ENCODE peak calls at places on chromosomes 3 and 15, in ten cellular contexts. W, T, V, J, E, G, O, U, L and I are unnamed samples.

GRCh38 chr3:16790432-16791379 is 94.0 kb upstream of the PLCL2 start:
- DNase-seq in W (no peak), T (no peak), V (no peak), J (no peak), E (no peak), G (no peak), O (no peak), U (no peak), L (no peak), I (no peak)

GRCh38 chr3:44104668-44105321 is 136.9 kb upstream of the TOPAZ1 start:
- DNase-seq in W (no peak), T (no peak), V (no peak), J (no peak), E (peak), G (no peak), O (peak), U (peak), L (peak), I (no peak)

GRCh38 chr3:72155391-72156064 is 370.6 kb upstream of the PROK2 start:
- DNase-seq in W (no peak), T (peak), V (no peak), J (no peak), E (peak), G (no peak), O (no peak), U (no peak), L (peak), I (no peak)

GRCh38 chr3:13518516-13519351 is 30.2 kb upstream of the FBLN2 start:
- DNase-seq in W (no peak), T (peak), V (no peak), J (no peak), E (peak), G (peak), O (no peak), U (no peak), L (no peak), I (no peak)

GRCh38 chr15:62431806-62432205 is 266.7 kb upstream of the C2CD4B start:
- DNase-seq in W (no peak), T (no peak), V (no peak), J (no peak), E (no peak), G (no peak), O (no peak), U (no peak), L (no peak), I (no peak)

GRCh38 chr3:121661376-121661775 is 673 bp upstream of the HCLS1 start:
- DNase-seq in W (no peak), T (no peak), V (no peak), J (no peak), E (no peak), G (no peak), O (no peak), U (no peak), L (no peak), I (no peak)

GRCh38 chr15:85725019-85725418 is 69.7 kb downstream of the KLHL25 start:
- DNase-seq in W (no peak), T (no peak), V (no peak), J (no peak), E (no peak), G (no peak), O (no peak), U (no peak), L (no peak), I (no peak)

GRCh38 chr3:108296239-108296638 is at the start of gene HHLA2:
- DNase-seq in W (no peak), T (peak), V (no peak), J (no peak), E (peak), G (no peak), O (peak), U (no peak), L (no peak), I (no peak)

GRCh38 chr15:64599716-64600115 is 139.3 kb downstream of the ZNF609 start:
- DNase-seq in W (no peak), T (no peak), V (no peak), J (no peak), E (peak), G (no peak), O (no peak), U (no peak), L (peak), I (no peak)

GRCh38 chr3:123678108-123678511 is 93.3 kb upstream of the HACD2 start:
- DNase-seq in W (no peak), T (no peak), V (no peak), J (peak), E (peak), G (no peak), O (peak), U (no peak), L (peak), I (no peak)

GRCh38 chr15:42384597-42384996 is 25.3 kb downstream of the CAPN3 start:
- DNase-seq in W (no peak), T (no peak), V (no peak), J (no peak), E (no peak), G (no peak), O (no peak), U (no peak), L (no peak), I (no peak)

GRCh38 chr3:117547956-117548550 is 838.5 kb downstream of the TUSC7 start:
- DNase-seq in W (no peak), T (no peak), V (no peak), J (no peak), E (peak), G (no peak), O (no peak), U (no peak), L (peak), I (no peak)

GRCh38 chr3:114506622-114507300 is 212.9 kb downstream of the TIGIT start:
- DNase-seq in W (no peak), T (no peak), V (no peak), J (no peak), E (no peak), G (no peak), O (no peak), U (no peak), L (peak), I (no peak)

GRCh38 chr15:91660174-91660649 is 193.3 kb upstream of the SLCO3A1 start:
- DNase-seq in W (no peak), T (no peak), V (no peak), J (no peak), E (no peak), G (no peak), O (no peak), U (no peak), L (no peak), I (peak)

GRCh38 chr3:139797724-139798343 is 120.1 kb upstream of the NMNAT3 start:
- DNase-seq in W (no peak), T (peak), V (no peak), J (peak), E (no peak), G (no peak), O (peak), U (no peak), L (peak), I (no peak)